ENCODE peak calls at places on chromosomes 6 and 20, in six cellular contexts. P, X, O, T, H and Y are unnamed samples.
A peak's percentile ranks its signal among the peaks of the same experiment; 100 is the strongest.

GRCh38 chr6:13474360-13474759 is 13.0 kb downstream of the GFOD1 start:
- DNase-seq in H (no peak), P (no peak), O (no peak), X (no peak), T (peak; percentile 26), Y (no peak)

GRCh38 chr6:30219244-30219643 is 6.0 kb upstream of the TRIM26 start:
- DNase-seq in T (peak; percentile 57), H (peak; percentile 68), P (no peak), O (no peak), X (no peak), Y (peak; percentile 33)

GRCh38 chr6:128882991-128883571 is at the start of gene LAMA2:
- DNase-seq in H (no peak), X (peak; percentile 57), P (peak; percentile 1), O (peak; percentile 25), T (peak; percentile 79), Y (no peak)

GRCh38 chr6:121560476-121560875 is 125.0 kb downstream of the GJA1 start:
- DNase-seq in O (no peak), P (no peak), H (no peak), T (no peak), X (no peak), Y (no peak)

GRCh38 chr20:25584905-25585704 is at the start of gene NINL:
- DNase-seq in O (no peak), T (peak; percentile 73), P (peak; percentile 27), X (peak; percentile 72), H (peak; percentile 61), Y (peak; percentile 35)

GRCh38 chr6:143878272-143878760 is 14.0 kb downstream of the ZC2HC1B start:
- DNase-seq in O (no peak), T (peak; percentile 30), P (no peak), H (no peak), X (no peak), Y (no peak)

GRCh38 chr6:10230533-10230932 is 184.3 kb downstream of the TFAP2A start:
- DNase-seq in H (no peak), P (no peak), X (no peak), T (peak; percentile 29), O (no peak), Y (no peak)

GRCh38 chr6:46269447-46270229 is 98.9 kb upstream of the ENPP5 start:
- DNase-seq in H (no peak), P (no peak), T (no peak), X (no peak), O (no peak), Y (no peak)

GRCh38 chr6:34383171-34383631 is 9.3 kb downstream of the NUDT3 start:
- DNase-seq in P (no peak), H (no peak), T (peak; percentile 40), X (no peak), O (no peak), Y (no peak)

GRCh38 chr6:26103770-26104456 is 16.7 kb downstream of the HFE start:
- DNase-seq in O (peak; percentile 95), P (peak; percentile 79), H (peak; percentile 87), T (peak; percentile 98), X (peak; percentile 88), Y (peak; percentile 92)

GRCh38 chr20:41078329-41078728 is 49.7 kb downstream of the TOP1 start:
- DNase-seq in P (no peak), H (no peak), T (peak; percentile 87), O (no peak), X (no peak), Y (peak; percentile 30)

GRCh38 chr20:32957451-32957850 is 46.8 kb downstream of the SUN5 start:
- DNase-seq in T (no peak), P (no peak), O (no peak), H (no peak), X (no peak), Y (no peak)

GRCh38 chr6:120198033-120198432 is 848.5 kb upstream of the MAN1A1 start:
- DNase-seq in O (no peak), H (no peak), P (no peak), T (peak; percentile 1), X (no peak), Y (no peak)

GRCh38 chr6:137222376-137222775 is 3.2 kb upstream of the IFNGR1 start:
- DNase-seq in X (no peak), T (no peak), P (no peak), O (no peak), H (no peak), Y (no peak)

GRCh38 chr6:159279790-159280277 is 110.6 kb downstream of the FNDC1 start:
- DNase-seq in H (no peak), X (no peak), T (peak; percentile 25), O (peak; percentile 59), P (no peak), Y (no peak)

GRCh38 chr20:49482621-49483017 is at the start of gene KCNB1:
- DNase-seq in O (no peak), T (peak; percentile 51), H (peak; percentile 51), X (peak; percentile 60), P (peak; percentile 16), Y (peak; percentile 54)

GRCh38 chr6:48928937-48929336 is 534.1 kb downstream of the MMUT start:
- DNase-seq in H (no peak), P (no peak), X (no peak), T (no peak), O (no peak), Y (no peak)

GRCh38 chr6:34884996-34885395 is 2.8 kb downstream of the TAF11 start:
- DNase-seq in P (no peak), T (no peak), X (no peak), O (no peak), H (no peak), Y (no peak)

GRCh38 chr6:63824722-63825121 is 189.1 kb downstream of the PHF3 start:
- DNase-seq in T (no peak), H (no peak), O (no peak), P (no peak), X (no peak), Y (no peak)

GRCh38 chr6:30618270-30618787 is 689 bp downstream of the MRPS18B start:
- DNase-seq in H (no peak), O (no peak), T (no peak), X (no peak), P (no peak), Y (no peak)

GRCh38 chr6:151974061-151974617 is 166.7 kb downstream of the ESR1 start:
- DNase-seq in H (no peak), P (no peak), O (no peak), T (no peak), X (no peak), Y (no peak)

GRCh38 chr6:4125933-4126864 is 9.2 kb downstream of the ECI2 start:
- DNase-seq in P (no peak), O (peak; percentile 43), H (no peak), X (no peak), T (peak; percentile 92), Y (peak; percentile 30)

GRCh38 chr6:83436674-83437073 is 5.8 kb upstream of the ME1 start:
- DNase-seq in P (no peak), H (no peak), O (no peak), X (no peak), T (no peak), Y (no peak)

GRCh38 chr6:157224957-157225574 is 98.3 kb downstream of the TMEM242 start:
- DNase-seq in T (no peak), O (no peak), P (no peak), H (peak; percentile 0), X (no peak), Y (no peak)

GRCh38 chr6:109793793-109794192 is 102.7 kb downstream of the FIG4 start:
- DNase-seq in O (peak; percentile 93), T (peak; percentile 96), X (no peak), P (no peak), H (peak; percentile 13), Y (peak; percentile 79)

GRCh38 chr20:47468290-47469050 is 33.2 kb upstream of the NCOA3 start:
- DNase-seq in P (no peak), H (no peak), O (no peak), T (no peak), X (no peak), Y (no peak)

GRCh38 chr20:57708694-57709673 is 831 bp downstream of the PMEPA1 start:
- DNase-seq in P (peak; percentile 55), T (no peak), H (no peak), X (no peak), O (no peak), Y (no peak)

GRCh38 chr6:11043961-11044711 is at the start of gene ELOVL2:
- DNase-seq in T (peak; percentile 69), P (peak; percentile 8), H (peak; percentile 23), O (no peak), X (no peak), Y (peak; percentile 28)

GRCh38 chr6:75488026-75488425 is 5.6 kb downstream of the FILIP1 start:
- DNase-seq in T (no peak), X (no peak), O (no peak), H (no peak), P (no peak), Y (no peak)

GRCh38 chr6:135109761-135110160 is 55.1 kb upstream of the HBS1L start:
- DNase-seq in H (no peak), T (no peak), O (no peak), P (no peak), X (no peak), Y (no peak)

GRCh38 chr6:33490621-33491020 is 36.2 kb downstream of the ZBTB9 start:
- DNase-seq in O (no peak), T (no peak), X (no peak), P (no peak), H (no peak), Y (no peak)

GRCh38 chr20:829531-829930 is 4.0 kb upstream of the FAM110A start:
- DNase-seq in H (no peak), P (no peak), O (no peak), X (no peak), T (peak; percentile 39), Y (no peak)

GRCh38 chr6:53103993-53104675 is 38.9 kb downstream of the FBXO9 start:
- DNase-seq in T (peak; percentile 23), P (no peak), O (no peak), X (no peak), H (no peak), Y (peak; percentile 13)

GRCh38 chr6:88599561-88599960 is 363.9 kb downstream of the RNGTT start:
- DNase-seq in O (no peak), P (no peak), X (no peak), H (no peak), T (no peak), Y (no peak)

GRCh38 chr20:58001381-58001780 is 227.1 kb downstream of the ANKRD60 start:
- DNase-seq in O (no peak), X (no peak), H (no peak), P (no peak), T (no peak), Y (no peak)

GRCh38 chr6:71721642-71722041 is 164.7 kb upstream of the RIMS1 start:
- DNase-seq in T (peak; percentile 33), H (no peak), X (no peak), P (no peak), O (no peak), Y (no peak)

GRCh38 chr20:60001027-60001567 is 42.9 kb downstream of the CDH26 start:
- DNase-seq in P (no peak), H (no peak), O (no peak), T (peak; percentile 13), X (no peak), Y (no peak)

GRCh38 chr6:156423075-156423474 is 354.1 kb upstream of the ARID1B start:
- DNase-seq in H (no peak), O (no peak), P (no peak), X (no peak), T (no peak), Y (no peak)

GRCh38 chr20:61923371-61924166 is 142.1 kb downstream of the TAF4 start:
- DNase-seq in H (no peak), P (no peak), O (no peak), X (peak; percentile 39), T (no peak), Y (no peak)